ENCODE peak calls at places on chromosomes 4 and X, in four cellular contexts. R is RWPE2, I is heart left ventricle, Q is hepatocyte. D is an unnamed sample.

GRCh38 chr4:38060829-38061431 is 100.7 kb downstream of the PTTG2 start:
- DNase-seq in R (no peak), I (no peak), Q (peak; percentile 51), D (no peak)

GRCh38 chrX:46710927-46711623 is 47.8 kb downstream of the SLC9A7 start:
- DNase-seq in R (no peak), I (no peak), Q (no peak), D (no peak)

GRCh38 chrX:44071847-44072545 is 98.8 kb upstream of the NDP start:
- DNase-seq in R (peak; percentile 31), I (no peak), Q (peak; percentile 17), D (no peak)

GRCh38 chr4:89685277-89685676 is 151.7 kb downstream of the SNCA start:
- DNase-seq in R (no peak), I (no peak), Q (no peak), D (no peak)

GRCh38 chr4:80058740-80059139 is 14.3 kb downstream of the ANTXR2 start:
- DNase-seq in R (no peak), I (no peak), Q (no peak), D (no peak)

GRCh38 chr4:109213056-109213455 is 89.4 kb downstream of the COL25A1 start:
- DNase-seq in R (no peak), I (no peak), Q (no peak), D (no peak)

GRCh38 chrX:15674514-15674898 is 9.9 kb upstream of the CLTRN start:
- DNase-seq in R (peak; percentile 87), I (peak; percentile 91), Q (peak; percentile 95), D (peak; percentile 91)

GRCh38 chr4:115780835-115781234 is 667.4 kb upstream of the NDST4 start:
- DNase-seq in R (no peak), I (no peak), Q (no peak), D (no peak)

GRCh38 chr4:154018659-154019058 is 229.8 kb upstream of the SFRP2 start:
- DNase-seq in R (no peak), I (no peak), Q (no peak), D (no peak)

GRCh38 chr4:96166806-96167205 is 326.9 kb downstream of the PDHA2 start:
- DNase-seq in R (no peak), I (no peak), Q (no peak), D (no peak)

GRCh38 chr4:26069218-26069617 is 155.2 kb downstream of the SMIM20 start:
- DNase-seq in R (no peak), I (no peak), Q (no peak), D (no peak)

GRCh38 chr4:103244251-103244650 is 46.1 kb upstream of the CENPE start:
- DNase-seq in R (no peak), I (no peak), Q (no peak), D (no peak)

GRCh38 chr4:73423184-73423583 is 12.8 kb upstream of the AFP start:
- DNase-seq in R (no peak), I (no peak), Q (no peak), D (no peak)

GRCh38 chr4:127616898-127617297 is 15.9 kb upstream of the INTU start:
- DNase-seq in R (no peak), I (no peak), Q (no peak), D (no peak)

GRCh38 chr4:132071815-132072214 is 1077.3 kb upstream of the PCDH10 start:
- DNase-seq in R (no peak), I (no peak), Q (no peak), D (no peak)

GRCh38 chr4:70954032-70954431 is 39.4 kb upstream of the DCK start:
- DNase-seq in R (no peak), I (no peak), Q (no peak), D (no peak)

GRCh38 chr4:107862658-107863057 is 37.9 kb downstream of the SGMS2 start:
- DNase-seq in R (peak; percentile 78), I (no peak), Q (peak; percentile 71), D (no peak)

GRCh38 chr4:41205854-41206460 is 8.4 kb downstream of the APBB2 start:
- DNase-seq in R (no peak), I (no peak), Q (no peak), D (no peak)

GRCh38 chr4:129641179-129641578 is 545.2 kb downstream of the C4orf33 start:
- DNase-seq in R (no peak), I (peak; percentile 23), Q (peak; percentile 68), D (peak; percentile 20)

GRCh38 chr4:83358410-83358809 is 23.8 kb upstream of the HPSE start:
- DNase-seq in R (no peak), I (no peak), Q (peak; percentile 37), D (no peak)

GRCh38 chr4:145281946-145282345 is 101.6 kb upstream of the OTUD4 start:
- DNase-seq in R (no peak), I (no peak), Q (no peak), D (no peak)

GRCh38 chr4:23922535-23923115 is 32.8 kb upstream of the PPARGC1A start:
- DNase-seq in R (no peak), I (no peak), Q (no peak), D (no peak)

GRCh38 chr4:32519060-32519459 is 1798.9 kb downstream of the PCDH7 start:
- DNase-seq in R (no peak), I (no peak), Q (no peak), D (no peak)

GRCh38 chr4:44985152-44985551 is 258.8 kb upstream of the GNPDA2 start:
- DNase-seq in R (no peak), I (no peak), Q (no peak), D (no peak)

GRCh38 chrX:13398073-13398823 is 78.4 kb upstream of the ATXN3L start:
- DNase-seq in R (peak; percentile 84), I (peak; percentile 17), Q (peak; percentile 90), D (no peak)

GRCh38 chr4:8940792-8941491 is 69.3 kb upstream of the HMX1 start:
- DNase-seq in R (no peak), I (no peak), Q (no peak), D (no peak)

GRCh38 chr4:182802621-182803020 is 114.6 kb downstream of the DCTD start:
- DNase-seq in R (no peak), I (no peak), Q (no peak), D (no peak)

GRCh38 chr4:10157478-10158354 is 41.1 kb upstream of the WDR1 start:
- DNase-seq in R (no peak), I (peak; percentile 44), Q (peak; percentile 88), D (peak; percentile 33)

GRCh38 chrX:134418317-134419113 is 41.5 kb upstream of the HPRT1 start:
- DNase-seq in R (no peak), I (no peak), Q (no peak), D (no peak)

GRCh38 chrX:71671938-71672337 is 4.6 kb downstream of the LOC101059915 start:
- DNase-seq in R (no peak), I (no peak), Q (no peak), D (no peak)

GRCh38 chr4:36386691-36387090 is 105.3 kb downstream of the DTHD1 start:
- DNase-seq in R (no peak), I (no peak), Q (no peak), D (no peak)

GRCh38 chrX:110383414-110383813 is 24.8 kb downstream of the RTL9 start:
- DNase-seq in R (no peak), I (no peak), Q (peak; percentile 30), D (no peak)

GRCh38 chr4:67131224-67131623 is 414.1 kb downstream of the CENPC start:
- DNase-seq in R (no peak), I (no peak), Q (no peak), D (no peak)

GRCh38 chrX:70613295-70613694 is 168.7 kb downstream of the DLG3 start:
- DNase-seq in R (no peak), I (no peak), Q (peak; percentile 7), D (no peak)

GRCh38 chr4:52588097-52588496 is 71.0 kb downstream of the USP46 start:
- DNase-seq in R (no peak), I (peak; percentile 48), Q (peak; percentile 14), D (peak; percentile 21)

GRCh38 chrX:10007604-10008003 is 40.4 kb downstream of the CLDN34 start:
- DNase-seq in R (no peak), I (no peak), Q (no peak), D (no peak)

GRCh38 chr4:165088366-165088765 is 24.3 kb downstream of the TMEM192 start:
- DNase-seq in R (no peak), I (no peak), Q (no peak), D (no peak)

GRCh38 chr4:3444351-3445110 is 2.8 kb downstream of the HGFAC start:
- DNase-seq in R (no peak), I (no peak), Q (no peak), D (no peak)

GRCh38 chrX:70026112-70026850 is 23.5 kb downstream of the AWAT2 start:
- DNase-seq in R (no peak), I (no peak), Q (no peak), D (no peak)

GRCh38 chr4:142850478-142850877 is 4.4 kb upstream of the INPP4B start:
- DNase-seq in R (no peak), I (no peak), Q (no peak), D (no peak)

GRCh38 chr4:39286263-39286662 is 79.9 kb downstream of the RFC1 start:
- DNase-seq in R (no peak), I (no peak), Q (no peak), D (no peak)
- H3K36me3 ChIP-seq in R (peaks cover 64% of the 10 kb centered on the region), I (peaks cover 38% of the 10 kb centered on the region), Q (no peaks in the 10 kb centered on the region), D (peaks cover 74% of the 10 kb centered on the region)

GRCh38 chrX:129493643-129494042 is 29.6 kb downstream of the SMARCA1 start:
- DNase-seq in R (no peak), I (no peak), Q (no peak), D (no peak)

GRCh38 chrX:129490330-129490729 is 33.0 kb downstream of the SMARCA1 start:
- DNase-seq in R (no peak), I (no peak), Q (no peak), D (no peak)

DNA sequence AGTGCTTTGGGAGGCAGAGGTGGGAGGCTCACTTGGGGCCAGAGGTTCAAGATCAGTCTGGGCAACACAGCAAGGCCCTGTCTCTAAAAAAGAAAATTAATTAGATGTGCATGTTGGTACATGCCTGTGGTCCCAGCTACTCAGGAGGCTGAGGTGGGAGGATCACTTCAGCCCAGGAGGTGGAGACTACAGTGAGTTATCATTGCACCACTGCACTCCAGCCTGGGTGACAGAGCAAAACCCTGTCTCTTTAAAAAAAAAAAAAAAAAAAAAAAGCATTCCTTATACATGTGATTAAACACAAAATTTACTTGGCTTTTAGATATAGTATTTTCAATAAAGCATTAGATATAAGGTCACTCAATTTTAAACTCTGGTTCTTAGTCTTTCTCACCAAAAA is 34.9 kb downstream of the SMARCA1 start:
- DNase-seq in R (no peak), I (no peak), Q (no peak), D (no peak)
- TF ChIP-seq CTCF in R (no peak), I (no peak), Q (no peak), D (no peak)

DNA sequence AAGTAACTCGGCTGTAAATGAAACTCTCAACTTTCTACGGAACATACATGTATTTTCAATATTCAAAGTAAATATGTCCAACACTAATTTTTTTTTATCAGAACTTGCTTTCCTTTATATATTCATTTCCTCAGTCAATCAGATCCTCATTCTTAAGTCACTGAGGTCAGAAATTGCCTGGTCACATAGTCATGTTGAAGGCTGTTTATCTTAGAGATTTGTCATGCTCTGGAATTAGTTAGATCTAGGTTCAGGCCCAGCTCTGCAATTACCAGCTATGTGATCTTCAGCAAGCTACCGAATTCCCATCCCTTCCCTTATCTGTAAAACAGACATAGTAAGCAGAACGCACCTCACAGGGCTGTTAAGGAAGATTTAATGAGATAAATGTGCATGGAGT is 228.8 kb downstream of the SPCS3 start:
- DNase-seq in R (no peak), I (no peak), Q (no peak), D (no peak)
- H3K4me1 ChIP-seq in R (peaks cover 12% of the 10 kb centered on the region), I (no peaks in the 10 kb centered on the region), Q (no peaks in the 10 kb centered on the region), D (no peaks in the 10 kb centered on the region)

GRCh38 chrX:1397441-1397840 is 5.5 kb upstream of the SLC25A6 start:
- DNase-seq in R (peak; percentile 57), I (no peak), Q (no peak), D (no peak)
- H3K36me3 ChIP-seq in R (peaks cover 37% of the 10 kb centered on the region), I (peaks cover 3% of the 10 kb centered on the region), Q (no peaks in the 10 kb centered on the region), D (peaks cover 25% of the 10 kb centered on the region)

D was measured in left ventricle myocardium inferior.